ENCODE peak calls at places on chromosomes 5 and 9, in seven cellular contexts. One of them, this sample, is unnamed.

GRCh38 chr5:157778121-157778805 is 34.8 kb downstream of the LSM11 start:
- DNase-seq in endodermal cell: no peak
- DNase-seq in tibial artery: no peak
- DNase-seq in transverse colon: peak; percentile 71
- DNase-seq in Calu3: peak; percentile 29
- DNase-seq in natural killer cell: no peak
- DNase-seq in Caco-2: no peak
- DNase-seq in this sample: no peak

GRCh38 chr5:67315082-67315801 is 118.6 kb upstream of the CD180 start:
- DNase-seq in Calu3: peak; percentile 50
- DNase-seq in tibial artery: no peak
- DNase-seq in natural killer cell: no peak
- DNase-seq in endodermal cell: peak; percentile 52
- DNase-seq in transverse colon: no peak
- DNase-seq in Caco-2: no peak
- DNase-seq in this sample: no peak

GRCh38 chr9:121651295-121652036 is at the start of gene DAB2IP:
- DNase-seq in tibial artery: peak; percentile 78
- DNase-seq in Caco-2: peak; percentile 86
- DNase-seq in Calu3: peak; percentile 49
- DNase-seq in transverse colon: peak; percentile 65
- DNase-seq in natural killer cell: no peak
- DNase-seq in endodermal cell: peak; percentile 92
- DNase-seq in this sample: peak; percentile 80

GRCh38 chr9:133770076-133770777 is 32.1 kb upstream of the SARDH start:
- DNase-seq in endodermal cell: peak; percentile 37
- DNase-seq in Caco-2: no peak
- DNase-seq in tibial artery: peak; percentile 34
- DNase-seq in Calu3: no peak
- DNase-seq in natural killer cell: peak; percentile 13
- DNase-seq in transverse colon: no peak
- DNase-seq in this sample: no peak

GRCh38 chr9:130276121-130276520 is 10.6 kb downstream of the HMCN2 start:
- DNase-seq in tibial artery: no peak
- DNase-seq in Caco-2: no peak
- DNase-seq in endodermal cell: no peak
- DNase-seq in transverse colon: no peak
- DNase-seq in Calu3: peak; percentile 13
- DNase-seq in natural killer cell: no peak
- DNase-seq in this sample: no peak

GRCh38 chr9:110064721-110065252 is 143.2 kb downstream of the C9orf152 start:
- DNase-seq in tibial artery: no peak
- DNase-seq in Calu3: no peak
- DNase-seq in transverse colon: no peak
- DNase-seq in natural killer cell: no peak
- DNase-seq in Caco-2: no peak
- DNase-seq in endodermal cell: no peak
- DNase-seq in this sample: no peak

GRCh38 chr9:969310-969692 is 7.2 kb upstream of the DMRT3 start:
- DNase-seq in endodermal cell: no peak
- DNase-seq in natural killer cell: no peak
- DNase-seq in transverse colon: no peak
- DNase-seq in Caco-2: no peak
- DNase-seq in Calu3: no peak
- DNase-seq in tibial artery: no peak
- DNase-seq in this sample: peak; percentile 26

GRCh38 chr9:37464426-37465248 is 613 bp downstream of the ZBTB5 start:
- DNase-seq in tibial artery: peak; percentile 90
- DNase-seq in natural killer cell: peak; percentile 71
- DNase-seq in transverse colon: peak; percentile 82
- DNase-seq in Caco-2: no peak
- DNase-seq in Calu3: no peak
- DNase-seq in endodermal cell: no peak
- DNase-seq in this sample: peak; percentile 76

GRCh38 chr5:141486091-141486490 is 1.3 kb downstream of the PCDHGC4 start:
- DNase-seq in tibial artery: no peak
- DNase-seq in Calu3: no peak
- DNase-seq in Caco-2: no peak
- DNase-seq in transverse colon: no peak
- DNase-seq in natural killer cell: no peak
- DNase-seq in endodermal cell: no peak
- DNase-seq in this sample: no peak

DNA sequence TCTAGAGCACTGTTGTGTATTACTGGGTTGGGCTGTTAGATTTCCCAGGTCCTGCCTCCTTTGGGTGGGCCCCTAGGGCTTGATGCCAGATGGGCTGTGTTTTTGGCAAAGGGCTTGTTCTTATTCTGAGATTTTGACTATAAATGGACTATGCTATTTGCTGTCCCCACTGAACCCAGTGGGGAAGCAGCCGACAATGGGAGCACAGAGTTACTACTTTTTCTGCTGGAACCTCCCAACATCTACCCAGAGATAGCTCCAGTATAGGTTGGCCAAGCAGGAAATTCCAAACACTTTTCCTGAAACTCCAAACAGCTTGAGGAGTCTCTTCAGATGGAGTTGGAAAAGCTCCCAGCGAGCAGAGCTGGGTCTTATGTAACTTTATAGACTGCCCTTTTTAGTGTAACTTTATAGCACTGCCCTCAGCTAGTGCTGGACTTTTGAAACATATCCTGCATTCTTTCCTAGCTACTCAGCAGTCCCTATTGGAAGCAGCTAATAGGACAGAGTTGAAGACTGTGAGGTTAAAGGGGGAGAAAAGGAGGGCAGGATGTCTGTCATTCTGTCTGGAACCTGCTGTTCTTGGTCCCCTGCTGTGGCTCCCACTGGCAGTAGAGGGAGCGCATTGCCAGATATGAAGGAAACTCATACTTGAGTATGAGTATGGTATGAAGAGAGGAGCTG is 21.0 kb downstream of the RUSC2 start:
- DNase-seq in endodermal cell: no peak
- DNase-seq in tibial artery: peak; percentile 95
- DNase-seq in transverse colon: peak; percentile 59
- DNase-seq in natural killer cell: no peak
- DNase-seq in Calu3: no peak
- DNase-seq in Caco-2: peak; percentile 79
- DNase-seq in this sample: no peak
- TF ChIP-seq CTCF in endodermal cell: no peak
- TF ChIP-seq CTCF in tibial artery: peak; percentile 29
- TF ChIP-seq CTCF in transverse colon: no peak
- TF ChIP-seq CTCF in natural killer cell: no peak
- TF ChIP-seq CTCF in Calu3: no peak
- TF ChIP-seq CTCF in Caco-2: peak; percentile 57
- TF ChIP-seq CTCF in this sample: no peak

GRCh38 chr5:38783011-38783551 is 62.7 kb upstream of the OSMR start:
- DNase-seq in transverse colon: no peak
- DNase-seq in tibial artery: no peak
- DNase-seq in endodermal cell: no peak
- DNase-seq in natural killer cell: no peak
- DNase-seq in Calu3: no peak
- DNase-seq in Caco-2: peak; percentile 6
- DNase-seq in this sample: no peak
- TF ChIP-seq CTCF in transverse colon: no peak
- TF ChIP-seq CTCF in tibial artery: peak; percentile 35
- TF ChIP-seq CTCF in endodermal cell: no peak
- TF ChIP-seq CTCF in natural killer cell: no peak
- TF ChIP-seq CTCF in Calu3: no peak
- TF ChIP-seq CTCF in Caco-2: no peak
- TF ChIP-seq CTCF in this sample: no peak

DNA sequence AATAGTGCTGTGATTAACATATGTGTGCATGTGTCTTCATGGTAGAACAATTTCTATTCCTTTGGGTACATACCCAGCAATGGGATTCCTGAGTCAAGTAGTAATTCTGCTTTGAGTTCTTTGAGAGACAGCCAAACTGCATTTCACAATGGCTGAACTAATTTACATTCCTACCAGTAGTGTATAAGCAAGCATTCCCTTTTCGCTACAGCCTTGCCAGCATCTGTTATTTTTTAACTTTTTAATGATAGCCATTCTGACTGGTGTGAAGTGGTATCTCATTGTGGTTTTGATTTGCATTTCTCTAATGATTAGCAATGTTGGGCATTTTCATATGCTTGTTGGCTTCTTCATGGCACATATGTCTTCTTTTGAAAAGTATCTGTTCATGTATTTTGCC is 308.5 kb downstream of the ARRDC3 start:
- DNase-seq in natural killer cell: no peak
- DNase-seq in transverse colon: no peak
- DNase-seq in Caco-2: peak; percentile 18
- DNase-seq in endodermal cell: no peak
- DNase-seq in tibial artery: no peak
- DNase-seq in Calu3: peak; percentile 38
- DNase-seq in this sample: no peak
- TF ChIP-seq CTCF in natural killer cell: no peak
- TF ChIP-seq CTCF in transverse colon: peak; percentile 17
- TF ChIP-seq CTCF in Caco-2: peak; percentile 1
- TF ChIP-seq CTCF in endodermal cell: no peak
- TF ChIP-seq CTCF in tibial artery: no peak
- TF ChIP-seq CTCF in Calu3: peak; percentile 33
- TF ChIP-seq CTCF in this sample: no peak

GRCh38 chr9:87441251-87441650 is 56.4 kb upstream of the DAPK1 start:
- DNase-seq in tibial artery: no peak
- DNase-seq in transverse colon: no peak
- DNase-seq in endodermal cell: no peak
- DNase-seq in Calu3: no peak
- DNase-seq in natural killer cell: no peak
- DNase-seq in Caco-2: no peak
- DNase-seq in this sample: no peak
- TF ChIP-seq CTCF in tibial artery: no peak
- TF ChIP-seq CTCF in transverse colon: no peak
- TF ChIP-seq CTCF in endodermal cell: no peak
- TF ChIP-seq CTCF in Calu3: no peak
- TF ChIP-seq CTCF in natural killer cell: no peak
- TF ChIP-seq CTCF in Caco-2: no peak
- TF ChIP-seq CTCF in this sample: no peak

GRCh38 chr9:7180247-7180646 is 422.5 kb downstream of the KDM4C start:
- DNase-seq in transverse colon: no peak
- DNase-seq in tibial artery: no peak
- DNase-seq in Caco-2: no peak
- DNase-seq in natural killer cell: no peak
- DNase-seq in endodermal cell: no peak
- DNase-seq in Calu3: no peak
- DNase-seq in this sample: no peak

GRCh38 chr9:7185612-7186011 is 427.8 kb downstream of the KDM4C start:
- DNase-seq in natural killer cell: no peak
- DNase-seq in transverse colon: no peak
- DNase-seq in Caco-2: peak; percentile 23
- DNase-seq in tibial artery: no peak
- DNase-seq in endodermal cell: peak; percentile 91
- DNase-seq in Calu3: peak; percentile 16
- DNase-seq in this sample: peak; percentile 67

GRCh38 chr9:7186175-7186574 is 428.4 kb downstream of the KDM4C start:
- DNase-seq in endodermal cell: peak; percentile 79
- DNase-seq in Calu3: no peak
- DNase-seq in natural killer cell: no peak
- DNase-seq in transverse colon: no peak
- DNase-seq in Caco-2: peak; percentile 5
- DNase-seq in tibial artery: no peak
- DNase-seq in this sample: peak; percentile 64
- TF ChIP-seq CTCF in endodermal cell: peak; percentile 93
- TF ChIP-seq CTCF in Calu3: no peak
- TF ChIP-seq CTCF in natural killer cell: peak; percentile 24
- TF ChIP-seq CTCF in transverse colon: peak; percentile 18
- TF ChIP-seq CTCF in Caco-2: peak; percentile 21
- TF ChIP-seq CTCF in tibial artery: no peak
- TF ChIP-seq CTCF in this sample: peak; percentile 89

GRCh38 chr5:139273322-139273571 is 20.3 kb upstream of the MATR3 start:
- DNase-seq in Caco-2: no peak
- DNase-seq in endodermal cell: peak; percentile 81
- DNase-seq in transverse colon: no peak
- DNase-seq in Calu3: no peak
- DNase-seq in natural killer cell: no peak
- DNase-seq in tibial artery: no peak
- DNase-seq in this sample: peak; percentile 62
- TF ChIP-seq CTCF in Caco-2: no peak
- TF ChIP-seq CTCF in endodermal cell: no peak
- TF ChIP-seq CTCF in transverse colon: no peak
- TF ChIP-seq CTCF in Calu3: no peak
- TF ChIP-seq CTCF in natural killer cell: no peak
- TF ChIP-seq CTCF in tibial artery: no peak
- TF ChIP-seq CTCF in this sample: no peak

DNA sequence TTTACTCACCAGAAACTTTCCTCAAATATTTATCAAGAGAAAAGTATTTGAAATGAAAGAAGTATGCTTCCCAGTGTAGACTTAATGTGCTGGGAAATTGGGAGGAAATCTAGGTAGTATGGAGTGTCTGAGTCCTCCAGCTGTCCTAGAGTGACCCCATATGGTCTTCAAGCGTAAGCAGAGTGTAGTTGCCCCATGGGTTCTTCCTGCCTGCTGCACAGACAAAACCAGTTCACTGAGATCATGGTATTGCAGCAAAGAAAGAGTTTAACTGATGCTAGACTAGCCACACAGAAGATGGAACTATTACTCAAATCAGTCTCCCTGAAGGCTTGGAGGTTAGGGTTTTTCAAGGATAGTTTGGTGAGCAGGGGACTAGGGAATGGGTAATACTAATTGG is 114.9 kb upstream of the PRLR start:
- DNase-seq in Calu3: no peak
- DNase-seq in tibial artery: no peak
- DNase-seq in Caco-2: peak; percentile 17
- DNase-seq in endodermal cell: no peak
- DNase-seq in natural killer cell: no peak
- DNase-seq in transverse colon: no peak
- DNase-seq in this sample: peak; percentile 35
- TF ChIP-seq CTCF in Calu3: no peak
- TF ChIP-seq CTCF in tibial artery: no peak
- TF ChIP-seq CTCF in Caco-2: peak; percentile 22
- TF ChIP-seq CTCF in endodermal cell: peak; percentile 59
- TF ChIP-seq CTCF in natural killer cell: no peak
- TF ChIP-seq CTCF in transverse colon: no peak
- TF ChIP-seq CTCF in this sample: peak; percentile 63